ENCODE peak calls at places on chromosomes 16 and 17, in four cellular contexts. One of them, this sample, is unnamed.

GRCh38 chr16:3027983-3028715 is 4.3 kb downstream of the THOC6 start:
- DNase-seq in naive thymus-derived CD4-positive, alpha-beta T cell: peak; percentile 84
- DNase-seq in HCT116: peak; percentile 62
- DNase-seq in ovary: peak; percentile 85
- DNase-seq in this sample: peak; percentile 90

GRCh38 chr16:79776243-79776884 is 175.8 kb upstream of the MAF start:
- DNase-seq in HCT116: no peak
- DNase-seq in naive thymus-derived CD4-positive, alpha-beta T cell: no peak
- DNase-seq in ovary: peak; percentile 42
- DNase-seq in this sample: peak; percentile 65

GRCh38 chr16:79171504-79172240 is 428.9 kb downstream of the MAF start:
- DNase-seq in naive thymus-derived CD4-positive, alpha-beta T cell: no peak
- DNase-seq in ovary: no peak
- DNase-seq in HCT116: no peak
- DNase-seq in this sample: no peak

GRCh38 chr17:74599023-74599399 is 6.9 kb upstream of the CD300LD start:
- DNase-seq in naive thymus-derived CD4-positive, alpha-beta T cell: no peak
- DNase-seq in HCT116: no peak
- DNase-seq in ovary: no peak
- DNase-seq in this sample: no peak

GRCh38 chr16:69176033-69176780 is 10.8 kb upstream of the SNTB2 start:
- DNase-seq in naive thymus-derived CD4-positive, alpha-beta T cell: no peak
- DNase-seq in ovary: no peak
- DNase-seq in HCT116: no peak
- DNase-seq in this sample: no peak

GRCh38 chr16:57000271-57001025 is 11.1 kb downstream of the NLRC5 start:
- DNase-seq in HCT116: peak; percentile 19
- DNase-seq in ovary: no peak
- DNase-seq in naive thymus-derived CD4-positive, alpha-beta T cell: no peak
- DNase-seq in this sample: peak; percentile 78

GRCh38 chr16:70677499-70678120 is 8.2 kb downstream of the MTSS2 start:
- DNase-seq in ovary: peak; percentile 23
- DNase-seq in naive thymus-derived CD4-positive, alpha-beta T cell: no peak
- DNase-seq in HCT116: no peak
- DNase-seq in this sample: peak; percentile 15

GRCh38 chr17:36812762-36813161 is 124.5 kb upstream of the LHX1 start:
- DNase-seq in HCT116: no peak
- DNase-seq in ovary: no peak
- DNase-seq in naive thymus-derived CD4-positive, alpha-beta T cell: no peak
- DNase-seq in this sample: no peak

GRCh38 chr16:50712568-50712914 is 19.1 kb downstream of the NOD2 start:
- DNase-seq in ovary: no peak
- DNase-seq in HCT116: no peak
- DNase-seq in naive thymus-derived CD4-positive, alpha-beta T cell: no peak
- DNase-seq in this sample: no peak

GRCh38 chr17:78258323-78259229 is 27.1 kb downstream of the TMEM235 start:
- DNase-seq in naive thymus-derived CD4-positive, alpha-beta T cell: peak; percentile 85
- DNase-seq in ovary: peak; percentile 37
- DNase-seq in HCT116: no peak
- DNase-seq in this sample: peak; percentile 83

GRCh38 chr17:48505788-48506187 is 25.0 kb downstream of the HOXB1 start:
- DNase-seq in naive thymus-derived CD4-positive, alpha-beta T cell: no peak
- DNase-seq in HCT116: peak; percentile 61
- DNase-seq in ovary: no peak
- DNase-seq in this sample: no peak

GRCh38 chr16:88927010-88927409 is 50.0 kb downstream of the CBFA2T3 start:
- DNase-seq in HCT116: peak; percentile 55
- DNase-seq in naive thymus-derived CD4-positive, alpha-beta T cell: no peak
- DNase-seq in ovary: no peak
- DNase-seq in this sample: no peak

GRCh38 chr17:1056761-1057160 is 59.8 kb downstream of the TIMM22 start:
- DNase-seq in ovary: no peak
- DNase-seq in naive thymus-derived CD4-positive, alpha-beta T cell: no peak
- DNase-seq in HCT116: no peak
- DNase-seq in this sample: peak; percentile 40

GRCh38 chr16:15545544-15545943 is 97.4 kb downstream of the MARF1 start:
- DNase-seq in HCT116: no peak
- DNase-seq in naive thymus-derived CD4-positive, alpha-beta T cell: no peak
- DNase-seq in ovary: no peak
- DNase-seq in this sample: no peak

GRCh38 chr17:74347646-74348045 is 14.0 kb downstream of the BTBD17 start:
- DNase-seq in ovary: no peak
- DNase-seq in HCT116: no peak
- DNase-seq in naive thymus-derived CD4-positive, alpha-beta T cell: no peak
- DNase-seq in this sample: no peak

GRCh38 chr16:74738134-74738541 is 36.5 kb downstream of the FA2H start:
- DNase-seq in HCT116: peak; percentile 60
- DNase-seq in ovary: no peak
- DNase-seq in naive thymus-derived CD4-positive, alpha-beta T cell: no peak
- DNase-seq in this sample: no peak

GRCh38 chr16:2001035-2001434 is 8.6 kb downstream of the ZNF598 start:
- DNase-seq in HCT116: no peak
- DNase-seq in ovary: no peak
- DNase-seq in naive thymus-derived CD4-positive, alpha-beta T cell: no peak
- DNase-seq in this sample: no peak

GRCh38 chr16:5820472-5820871 is 722.9 kb upstream of the EEF2KMT start:
- DNase-seq in naive thymus-derived CD4-positive, alpha-beta T cell: no peak
- DNase-seq in ovary: no peak
- DNase-seq in HCT116: no peak
- DNase-seq in this sample: no peak

GRCh38 chr17:37089998-37090397 is 141.2 kb downstream of the AATF start:
- DNase-seq in ovary: no peak
- DNase-seq in HCT116: no peak
- DNase-seq in naive thymus-derived CD4-positive, alpha-beta T cell: peak; percentile 62
- DNase-seq in this sample: no peak

GRCh38 chr16:87451563-87452210 is 41.1 kb downstream of the ZCCHC14 start:
- DNase-seq in naive thymus-derived CD4-positive, alpha-beta T cell: no peak
- DNase-seq in HCT116: no peak
- DNase-seq in ovary: no peak
- DNase-seq in this sample: no peak

GRCh38 chr17:70318061-70318460 is 148.7 kb downstream of the KCNJ2 start:
- DNase-seq in HCT116: no peak
- DNase-seq in ovary: no peak
- DNase-seq in naive thymus-derived CD4-positive, alpha-beta T cell: no peak
- DNase-seq in this sample: no peak

GRCh38 chr17:6523330-6523729 is 33.0 kb downstream of the PITPNM3 start:
- DNase-seq in HCT116: peak; percentile 32
- DNase-seq in ovary: no peak
- DNase-seq in naive thymus-derived CD4-positive, alpha-beta T cell: no peak
- DNase-seq in this sample: no peak

GRCh38 chr17:81480140-81480917 is 32.3 kb downstream of the ACTG1 start:
- DNase-seq in ovary: no peak
- DNase-seq in naive thymus-derived CD4-positive, alpha-beta T cell: no peak
- DNase-seq in HCT116: no peak
- DNase-seq in this sample: peak; percentile 82

GRCh38 chr17:81482673-81483072 is 29.9 kb downstream of the ACTG1 start:
- DNase-seq in ovary: no peak
- DNase-seq in HCT116: no peak
- DNase-seq in naive thymus-derived CD4-positive, alpha-beta T cell: no peak
- DNase-seq in this sample: no peak

GRCh38 chr17:81481815-81482505 is 30.6 kb downstream of the ACTG1 start:
- DNase-seq in naive thymus-derived CD4-positive, alpha-beta T cell: no peak
- DNase-seq in ovary: no peak
- DNase-seq in HCT116: no peak
- DNase-seq in this sample: no peak

GRCh38 chr17:81479672-81480071 is 32.9 kb downstream of the ACTG1 start:
- DNase-seq in HCT116: no peak
- DNase-seq in naive thymus-derived CD4-positive, alpha-beta T cell: no peak
- DNase-seq in ovary: no peak
- DNase-seq in this sample: no peak

DNA sequence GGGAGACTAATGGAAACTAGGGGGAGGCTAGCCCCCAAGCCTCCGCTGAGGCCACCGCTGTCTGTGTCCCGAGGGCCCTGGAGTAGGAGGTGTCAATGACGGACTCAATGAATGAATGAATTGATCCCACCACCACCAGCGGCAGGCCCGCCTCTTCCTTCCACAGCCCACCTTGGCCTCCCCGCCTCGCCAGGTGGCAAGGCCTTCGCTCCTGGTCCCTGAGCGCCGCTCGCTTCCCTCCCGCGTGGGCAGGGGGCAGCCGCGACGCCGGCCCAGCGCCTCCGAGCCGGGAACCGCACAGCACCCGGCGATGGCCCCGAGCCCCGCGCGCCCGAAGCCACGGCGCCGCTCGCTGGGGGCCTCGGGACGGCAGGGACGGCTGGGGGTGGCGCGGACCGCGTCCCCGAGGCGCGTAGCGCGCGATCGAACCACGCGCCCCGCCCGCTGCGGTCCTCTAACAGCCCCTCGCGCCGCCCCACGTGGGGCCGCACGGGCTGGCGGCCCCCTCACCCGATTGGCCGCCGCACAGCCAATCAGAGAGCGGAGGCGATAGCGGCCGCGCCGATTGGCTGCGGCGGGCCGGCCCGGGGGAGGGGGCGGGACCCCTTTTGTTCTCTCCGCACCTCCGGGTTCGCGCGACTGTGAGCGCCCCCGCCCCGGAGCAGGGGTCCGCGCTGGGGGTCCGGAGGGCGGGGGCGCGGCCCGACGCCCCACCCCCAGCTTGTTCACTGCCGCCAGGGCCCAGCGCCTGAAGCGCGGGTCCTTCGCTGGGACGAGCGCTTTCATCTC is 31.4 kb downstream of the ACTG1 start:
- DNase-seq in ovary: peak; percentile 82
- DNase-seq in naive thymus-derived CD4-positive, alpha-beta T cell: peak; percentile 66
- DNase-seq in HCT116: no peak
- DNase-seq in this sample: peak; percentile 83
- H3K27ac ChIP-seq in ovary: no peak overlapping the region
- H3K27ac ChIP-seq in naive thymus-derived CD4-positive, alpha-beta T cell: no peak overlapping the region
- H3K27ac ChIP-seq in HCT116: peak overlapping the region; percentile 24
- H3K27ac ChIP-seq in this sample: peak overlapping the region; percentile 64

GRCh38 chr17:44807817-44808155 is 22.3 kb downstream of the GJC1 start:
- DNase-seq in HCT116: no peak
- DNase-seq in naive thymus-derived CD4-positive, alpha-beta T cell: no peak
- DNase-seq in ovary: no peak
- DNase-seq in this sample: no peak

GRCh38 chr17:44808156-44808555 is 21.9 kb downstream of the GJC1 start:
- DNase-seq in naive thymus-derived CD4-positive, alpha-beta T cell: no peak
- DNase-seq in ovary: no peak
- DNase-seq in HCT116: no peak
- DNase-seq in this sample: no peak

GRCh38 chr17:44801880-44802279 is 28.2 kb downstream of the GJC1 start:
- DNase-seq in ovary: no peak
- DNase-seq in naive thymus-derived CD4-positive, alpha-beta T cell: no peak
- DNase-seq in HCT116: no peak
- DNase-seq in this sample: no peak

GRCh38 chr17:44807093-44807816 is 22.8 kb downstream of the GJC1 start:
- DNase-seq in naive thymus-derived CD4-positive, alpha-beta T cell: no peak
- DNase-seq in HCT116: no peak
- DNase-seq in ovary: no peak
- DNase-seq in this sample: no peak

DNA sequence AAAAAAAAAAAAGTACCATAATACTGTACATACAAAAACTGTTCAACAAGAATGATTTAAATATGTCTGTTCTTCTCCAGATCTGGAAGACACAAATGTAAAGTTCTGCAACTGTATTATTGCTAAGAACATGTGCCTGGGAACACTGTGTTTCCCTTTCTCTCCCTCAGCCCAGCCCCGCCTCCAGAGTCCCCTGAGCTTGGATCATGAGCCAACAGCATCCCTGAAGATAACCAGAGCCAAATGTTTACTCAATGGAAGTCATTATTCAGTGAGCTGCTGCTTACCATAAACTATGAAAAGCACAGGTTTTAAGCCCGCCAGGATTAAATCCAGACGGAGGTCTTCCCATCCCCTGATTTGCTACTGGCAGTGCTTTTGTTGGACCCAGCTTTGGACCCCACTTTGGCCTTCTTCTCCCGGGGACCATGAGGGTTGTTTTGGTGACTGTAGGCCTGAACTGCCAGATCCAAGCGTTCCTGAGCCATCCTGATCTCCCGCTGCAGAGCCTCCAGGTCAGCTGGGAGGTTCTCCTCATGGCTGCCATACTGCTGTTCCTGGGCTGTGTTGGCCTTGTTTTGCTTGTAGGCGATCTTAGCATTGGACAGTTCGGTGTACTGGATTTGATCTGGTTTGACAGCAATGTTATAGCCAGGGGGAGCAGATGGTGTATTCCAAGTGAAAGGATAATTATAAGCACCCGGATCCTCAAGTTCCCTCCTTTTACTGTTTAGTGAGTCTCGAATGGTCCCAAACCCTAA is 25.6 kb downstream of the GJC1 start:
- DNase-seq in naive thymus-derived CD4-positive, alpha-beta T cell: no peak
- DNase-seq in ovary: no peak
- DNase-seq in HCT116: no peak
- DNase-seq in this sample: no peak
- H3K4me1 ChIP-seq in naive thymus-derived CD4-positive, alpha-beta T cell: no peaks in the 10 kb centered on the region
- H3K4me1 ChIP-seq in ovary: no peaks in the 10 kb centered on the region
- H3K4me1 ChIP-seq in HCT116: peaks cover 12% of the 10 kb centered on the region
- H3K4me1 ChIP-seq in this sample: no peaks in the 10 kb centered on the region

GRCh38 chr17:76051571-76051970 is 20.7 kb downstream of the SRP68 start:
- DNase-seq in HCT116: no peak
- DNase-seq in ovary: no peak
- DNase-seq in naive thymus-derived CD4-positive, alpha-beta T cell: no peak
- DNase-seq in this sample: no peak
- H3K27ac ChIP-seq in HCT116: no peak overlapping the region
- H3K27ac ChIP-seq in ovary: no peak overlapping the region
- H3K27ac ChIP-seq in naive thymus-derived CD4-positive, alpha-beta T cell: no peak overlapping the region
- H3K27ac ChIP-seq in this sample: no peak overlapping the region

GRCh38 chr17:79943354-79944241 is 92.1 kb downstream of the TBC1D16 start:
- DNase-seq in ovary: peak; percentile 29
- DNase-seq in HCT116: no peak
- DNase-seq in naive thymus-derived CD4-positive, alpha-beta T cell: no peak
- DNase-seq in this sample: peak; percentile 44

GRCh38 chr17:79941088-79942010 is 94.3 kb downstream of the TBC1D16 start:
- DNase-seq in ovary: peak; percentile 31
- DNase-seq in HCT116: no peak
- DNase-seq in naive thymus-derived CD4-positive, alpha-beta T cell: no peak
- DNase-seq in this sample: peak; percentile 20

GRCh38 chr17:79942011-79942405 is 93.7 kb downstream of the TBC1D16 start:
- DNase-seq in HCT116: no peak
- DNase-seq in naive thymus-derived CD4-positive, alpha-beta T cell: no peak
- DNase-seq in ovary: peak; percentile 39
- DNase-seq in this sample: peak; percentile 5

GRCh38 chr17:79944251-79944812 is 91.3 kb downstream of the TBC1D16 start:
- DNase-seq in HCT116: no peak
- DNase-seq in ovary: peak; percentile 18
- DNase-seq in naive thymus-derived CD4-positive, alpha-beta T cell: no peak
- DNase-seq in this sample: no peak

DNA sequence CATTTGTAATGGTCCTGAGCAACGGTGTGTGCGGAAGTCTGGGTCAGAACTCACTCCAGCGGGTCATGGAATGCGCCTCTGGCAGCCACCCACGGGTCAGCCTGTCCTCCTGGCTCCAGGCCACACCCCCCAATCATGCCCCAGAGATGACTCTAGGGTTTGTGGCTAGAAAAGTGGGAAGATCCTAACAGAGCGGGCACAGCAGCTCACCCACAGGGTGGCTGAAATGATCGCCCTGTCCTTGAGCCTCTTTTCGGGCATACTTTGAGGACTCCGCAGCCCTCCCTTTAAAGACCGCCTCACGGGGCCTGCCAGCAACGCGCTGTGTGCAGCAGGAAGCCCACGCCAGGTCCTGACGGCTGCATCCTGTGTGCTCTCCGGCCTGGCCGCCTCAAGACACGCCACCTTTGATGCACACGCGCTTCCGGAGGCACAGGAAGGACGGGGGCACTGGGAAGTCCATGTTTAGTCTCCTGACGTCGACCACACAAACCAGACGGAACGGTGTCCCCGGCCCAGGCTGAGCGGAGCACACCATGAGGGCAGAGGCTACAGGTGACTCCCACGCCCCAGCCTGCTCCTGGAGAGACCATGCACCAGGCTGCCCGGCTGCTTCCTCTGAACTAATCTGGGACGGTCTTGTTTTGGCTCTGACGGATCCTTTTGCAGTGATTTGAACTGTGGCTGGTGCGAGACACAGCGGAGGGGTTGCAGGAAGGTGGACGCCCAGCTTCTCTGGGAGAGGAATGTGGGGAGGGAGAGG is 92.9 kb downstream of the TBC1D16 start:
- DNase-seq in naive thymus-derived CD4-positive, alpha-beta T cell: no peak
- DNase-seq in HCT116: no peak
- DNase-seq in ovary: peak; percentile 75
- DNase-seq in this sample: peak; percentile 28
- H3K4me1 ChIP-seq in naive thymus-derived CD4-positive, alpha-beta T cell: peaks cover 10% of the 10 kb centered on the region
- H3K4me1 ChIP-seq in HCT116: peaks cover 5% of the 10 kb centered on the region
- H3K4me1 ChIP-seq in ovary: peaks cover 13% of the 10 kb centered on the region
- H3K4me1 ChIP-seq in this sample: no peaks in the 10 kb centered on the region